ENCODE peak calls at places on chromosomes 7 and 10, in nine cellular contexts. Y, R, L, Z, K, C, H, O and U are unnamed samples.

GRCh38 chr10:78505657-78506056 is 472.0 kb downstream of the RPS24 start:
- DNase-seq in Y (no peak), K (no peak), L (peak; percentile 12), R (no peak), Z (no peak), C (no peak), H (no peak), O (no peak), U (peak; percentile 32)

GRCh38 chr7:15703732-15704131 is 17.2 kb upstream of the MEOX2 start:
- DNase-seq in R (no peak), C (no peak), Z (no peak), Y (no peak), K (no peak), O (no peak), H (no peak), L (no peak), U (no peak)

GRCh38 chr7:151409555-151410404 is at the start of gene WDR86:
- DNase-seq in L (no peak), C (no peak), Z (no peak), K (no peak), R (no peak), O (no peak), Y (peak; percentile 77), H (no peak), U (no peak)

GRCh38 chr10:70284542-70285150 is 842 bp upstream of the NPFFR1 start:
- DNase-seq in C (no peak), O (no peak), Z (no peak), Y (peak; percentile 2), R (no peak), L (no peak), H (no peak), K (no peak), U (no peak)

GRCh38 chr7:33645096-33645495 is 260.2 kb upstream of the BMPER start:
- DNase-seq in H (no peak), Y (no peak), C (no peak), K (no peak), Z (no peak), O (no peak), R (no peak), L (peak; percentile 69), U (no peak)

GRCh38 chr10:111511751-111512150 is 434.9 kb downstream of the ADRA2A start:
- DNase-seq in C (no peak), Z (peak; percentile 24), Y (no peak), K (no peak), O (no peak), R (no peak), H (no peak), L (no peak), U (no peak)

GRCh38 chr7:16803881-16804673 is 722 bp downstream of the AGR2 start:
- DNase-seq in R (no peak), H (no peak), Z (no peak), O (peak; percentile 22), Y (no peak), C (no peak), L (peak; percentile 63), K (no peak), U (peak; percentile 50)

GRCh38 chr10:97067716-97068391 is 117.9 kb downstream of the SLIT1 start:
- DNase-seq in H (no peak), Y (no peak), R (no peak), Z (no peak), K (no peak), C (no peak), O (no peak), L (no peak), U (no peak)

GRCh38 chr7:3168370-3168769 is 124.7 kb upstream of the CARD11 start:
- DNase-seq in H (no peak), C (no peak), L (no peak), Y (no peak), Z (no peak), R (no peak), O (no peak), K (no peak), U (no peak)

GRCh38 chr10:132036887-132037675 is 28.7 kb upstream of the JAKMIP3 start:
- DNase-seq in H (no peak), O (no peak), R (no peak), Y (no peak), K (no peak), L (peak; percentile 12), C (no peak), Z (no peak), U (no peak)

GRCh38 chr10:7335977-7336376 is 74.9 kb downstream of the SFMBT2 start:
- DNase-seq in R (no peak), Y (no peak), H (no peak), O (no peak), K (no peak), L (no peak), C (no peak), Z (no peak), U (no peak)

GRCh38 chr10:131002031-131002861 is 309.3 kb downstream of the TCERG1L start:
- DNase-seq in C (no peak), Y (no peak), Z (no peak), H (no peak), R (no peak), O (no peak), L (no peak), K (no peak), U (no peak)

GRCh38 chr10:22053048-22053447 is 49.5 kb upstream of the DNAJC1 start:
- DNase-seq in O (no peak), L (no peak), Z (no peak), Y (no peak), C (no peak), K (no peak), H (no peak), R (no peak), U (no peak)

GRCh38 chr7:96174812-96175211 is 147.1 kb downstream of the SLC25A13 start:
- DNase-seq in R (no peak), C (no peak), Z (no peak), K (no peak), O (no peak), L (no peak), Y (no peak), H (no peak), U (no peak)

GRCh38 chr10:49207936-49208482 is 19.8 kb upstream of the TMEM273 start:
- DNase-seq in Y (no peak), H (no peak), O (no peak), Z (no peak), C (no peak), L (no peak), R (no peak), K (no peak), U (no peak)

GRCh38 chr7:155457544-155458316 is at the start of gene EN2:
- DNase-seq in O (no peak), R (no peak), K (no peak), L (peak; percentile 21), H (no peak), C (no peak), Y (peak; percentile 40), Z (no peak), U (no peak)

GRCh38 chr10:118865998-118866778 is 111.4 kb upstream of the CACUL1 start:
- DNase-seq in O (no peak), C (no peak), Y (no peak), R (no peak), H (no peak), L (no peak), Z (no peak), K (no peak), U (no peak)

GRCh38 chr10:102243304-102243703 is 2.0 kb upstream of the PITX3 start:
- DNase-seq in H (no peak), K (no peak), R (no peak), Z (peak; percentile 69), O (peak; percentile 89), L (peak; percentile 88), C (no peak), Y (no peak), U (peak; percentile 94)

GRCh38 chr10:129511086-129511485 is 44.0 kb downstream of the MGMT start:
- DNase-seq in C (no peak), L (no peak), O (no peak), K (no peak), H (no peak), R (no peak), Y (no peak), Z (no peak), U (no peak)

GRCh38 chr7:106120500-106120899 is 8.4 kb upstream of the SYPL1 start:
- DNase-seq in H (no peak), Z (no peak), Y (no peak), L (no peak), C (no peak), R (no peak), K (no peak), O (no peak), U (no peak)